ENCODE peak calls at places on chromosome 3, in eight cellular contexts. H is osteoblast; Y is aorta; Q is heart right ventricle; A is islet precursor cell; O is naive thymus-derived CD8-positive, alpha-beta T cell; L is cardiac muscle cell; M is hypothalamus. B is an unnamed sample.

GRCh38 chr3:155441506-155441905 is 148.0 kb upstream of the STRIT1 start:
- DNase-seq in A (no peak), O (no peak), Y (no peak), Q (no peak), L (no peak), M (no peak), H (no peak), B (no peak)

GRCh38 chr3:127970966-127971592 is 56.0 kb downstream of the KBTBD12 start:
- DNase-seq in O (peak; percentile 15), Q (peak; percentile 28), M (peak; percentile 10), A (peak; percentile 70), H (no peak), L (peak; percentile 64), Y (no peak), B (peak; percentile 29)

GRCh38 chr3:152620395-152620794 is 214.5 kb upstream of the P2RY1 start:
- DNase-seq in O (no peak), M (peak; percentile 42), H (no peak), Y (no peak), Q (no peak), A (no peak), L (no peak), B (no peak)

GRCh38 chr3:136994772-136995516 is 37.2 kb downstream of the IL20RB start:
- DNase-seq in O (no peak), H (peak; percentile 79), M (peak; percentile 38), Q (peak; percentile 77), Y (peak; percentile 92), L (peak; percentile 98), A (no peak), B (no peak)

GRCh38 chr3:12237912-12238650 is 50.8 kb upstream of the PPARG start:
- DNase-seq in L (peak; percentile 48), Y (no peak), O (no peak), A (no peak), M (no peak), Q (no peak), H (peak; percentile 73), B (no peak)

GRCh38 chr3:177320765-177321247 is 123.5 kb upstream of the TBL1XR1 start:
- DNase-seq in O (no peak), M (no peak), H (no peak), Q (no peak), A (no peak), Y (no peak), L (peak; percentile 69), B (no peak)

GRCh38 chr3:28901029-28901428 is 379.8 kb upstream of the RBMS3 start:
- DNase-seq in H (peak; percentile 35), L (peak; percentile 82), Y (no peak), A (no peak), Q (peak; percentile 4), M (no peak), O (no peak), B (no peak)

GRCh38 chr3:101998256-101998926 is 149.1 kb downstream of the NFKBIZ start:
- DNase-seq in M (no peak), O (no peak), Q (no peak), H (no peak), A (no peak), L (peak; percentile 5), Y (no peak), B (no peak)

GRCh38 chr3:51295625-51296024 is 89.5 kb upstream of the MANF start:
- DNase-seq in Y (no peak), M (no peak), A (no peak), H (no peak), Q (no peak), O (no peak), L (no peak), B (no peak)

GRCh38 chr3:49966233-49966942 is 26.4 kb downstream of the RBM6 start:
- DNase-seq in H (no peak), A (no peak), M (no peak), Q (no peak), O (no peak), Y (no peak), L (no peak), B (no peak)

GRCh38 chr3:13206799-13207577 is 133.8 kb upstream of the IQSEC1 start:
- DNase-seq in L (no peak), A (peak; percentile 37), Y (no peak), Q (no peak), O (no peak), M (no peak), H (peak; percentile 70), B (no peak)

B was measured in nephron progenitor cell.